ENCODE peak calls at places on chromosomes 4 and X, in four cellular contexts. G, J, U and D are unnamed samples.
A peak's percentile ranks its signal among the peaks of the same experiment; 100 is the strongest.

GRCh38 chr4:139656614-139657486 is 8.8 kb upstream of the MGST2 start:
- DNase-seq in G (peak; percentile 68), J (peak; percentile 58), U (no peak), D (peak; percentile 62)

GRCh38 chr4:168164915-168165548 is 72.7 kb downstream of the ANXA10 start:
- DNase-seq in G (no peak), J (no peak), U (no peak), D (no peak)

GRCh38 chr4:183588169-183588675 is 70.8 kb downstream of the RWDD4 start:
- DNase-seq in G (no peak), J (no peak), U (no peak), D (no peak)

GRCh38 chr4:1723131-1723801 is 1.9 kb downstream of the TACC3 start:
- DNase-seq in G (no peak), J (no peak), U (no peak), D (no peak)

GRCh38 chrX:43349363-43349762 is 306.7 kb upstream of the MAOA start:
- DNase-seq in G (no peak), J (no peak), U (no peak), D (no peak)

GRCh38 chr4:31803511-31804195 is 1083.5 kb downstream of the PCDH7 start:
- DNase-seq in G (no peak), J (no peak), U (no peak), D (no peak)

GRCh38 chrX:15143050-15143824 is 126.6 kb downstream of the ASB9 start:
- DNase-seq in G (peak; percentile 48), J (peak; percentile 54), U (no peak), D (peak; percentile 11)

GRCh38 chr4:2492970-2493369 is 24.1 kb downstream of the RNF4 start:
- DNase-seq in G (no peak), J (no peak), U (no peak), D (no peak)

GRCh38 chr4:32488690-32489089 is 1768.5 kb downstream of the PCDH7 start:
- DNase-seq in G (no peak), J (no peak), U (no peak), D (no peak)

GRCh38 chr4:17447675-17448298 is 64.1 kb downstream of the QDPR start:
- DNase-seq in G (no peak), J (no peak), U (no peak), D (no peak)

GRCh38 chr4:185730387-185730786 is 81.6 kb downstream of the SORBS2 start:
- DNase-seq in G (no peak), J (no peak), U (no peak), D (no peak)

GRCh38 chr4:40718571-40718970 is 31.2 kb upstream of the NSUN7 start:
- DNase-seq in G (no peak), J (no peak), U (no peak), D (no peak)

DNA sequence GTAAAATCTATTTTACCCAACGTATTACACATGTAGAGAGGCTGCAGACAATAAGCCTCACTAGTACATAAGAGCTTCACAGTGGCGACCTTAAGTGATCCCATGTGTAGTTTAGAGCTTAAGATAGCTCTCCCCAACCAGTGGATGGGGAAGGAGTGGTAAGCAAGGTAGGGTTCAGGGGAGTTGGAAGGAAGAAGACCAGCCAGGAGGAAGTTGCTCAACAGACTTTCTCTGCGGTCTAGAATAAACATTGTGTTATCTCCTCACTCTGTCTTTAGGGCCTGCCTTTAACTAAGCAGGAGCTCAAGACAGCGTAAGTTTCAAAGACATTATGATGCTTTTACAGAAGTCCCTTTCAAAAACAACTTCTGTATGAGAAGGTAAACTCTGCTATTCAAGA is 16.8 kb downstream of the MEPE start:
- DNase-seq in G (no peak), J (no peak), U (no peak), D (no peak)
- H3K27ac ChIP-seq in G (no peak overlapping the region), J (no peak overlapping the region), U (no peak overlapping the region), D (no peak overlapping the region)

GRCh38 chr4:39446483-39446841 is 12.3 kb downstream of the RPL9 start:
- DNase-seq in G (no peak), J (no peak), U (no peak), D (no peak)
- H3K4me3 ChIP-seq in G (peak overlapping the region; percentile 49), J (no peak overlapping the region), U (peak overlapping the region; percentile 58), D (peak overlapping the region; percentile 42)

GRCh38 chr4:54662123-54662522 is 4.4 kb downstream of the KIT start:
- DNase-seq in G (no peak), J (no peak), U (no peak), D (no peak)

GRCh38 chr4:54663181-54663580 is 5.4 kb downstream of the KIT start:
- DNase-seq in G (no peak), J (no peak), U (no peak), D (no peak)

GRCh38 chr4:54660591-54660990 is 2.8 kb downstream of the KIT start:
- DNase-seq in G (no peak), J (no peak), U (no peak), D (no peak)

GRCh38 chr4:54661156-54661555 is 3.4 kb downstream of the KIT start:
- DNase-seq in G (no peak), J (no peak), U (no peak), D (no peak)

DNA sequence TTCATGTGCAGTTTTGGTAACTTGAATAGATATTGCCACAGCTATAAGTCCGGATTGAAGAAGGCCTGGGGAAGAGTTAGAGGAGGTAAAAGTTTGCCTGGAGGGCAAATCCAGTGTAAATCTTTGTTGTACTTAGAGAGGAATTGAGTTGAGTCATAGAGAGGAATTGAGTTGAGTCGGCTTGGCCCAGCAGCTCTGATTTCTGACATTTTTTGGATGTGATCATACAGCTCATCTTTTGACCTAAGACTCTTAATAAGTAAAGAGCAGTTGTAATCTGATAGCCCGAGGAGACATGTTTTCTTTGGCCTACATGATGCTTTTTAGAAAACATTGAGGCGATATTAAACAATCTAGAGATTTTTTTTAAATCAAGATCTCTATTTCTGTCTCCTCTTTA is 3.9 kb downstream of the KIT start:
- DNase-seq in G (no peak), J (no peak), U (no peak), D (no peak)
- H3K27me3 ChIP-seq in G (peaks cover 35% of the 10 kb centered on the region), J (no peaks in the 10 kb centered on the region), U (peaks cover 25% of the 10 kb centered on the region), D (peaks cover 20% of the 10 kb centered on the region)

GRCh38 chr4:5750052-5750950 is 39.3 kb downstream of the EVC start:
- DNase-seq in G (peak; percentile 2), J (no peak), U (no peak), D (no peak)

GRCh38 chr4:5752803-5753184 is 41.8 kb downstream of the EVC start:
- DNase-seq in G (no peak), J (no peak), U (no peak), D (no peak)

GRCh38 chr4:5751918-5752802 is 41.2 kb downstream of the EVC start:
- DNase-seq in G (peak; percentile 44), J (no peak), U (no peak), D (no peak)

GRCh38 chr4:5749568-5749967 is 38.6 kb downstream of the EVC start:
- DNase-seq in G (peak; percentile 51), J (no peak), U (no peak), D (no peak)

DNA sequence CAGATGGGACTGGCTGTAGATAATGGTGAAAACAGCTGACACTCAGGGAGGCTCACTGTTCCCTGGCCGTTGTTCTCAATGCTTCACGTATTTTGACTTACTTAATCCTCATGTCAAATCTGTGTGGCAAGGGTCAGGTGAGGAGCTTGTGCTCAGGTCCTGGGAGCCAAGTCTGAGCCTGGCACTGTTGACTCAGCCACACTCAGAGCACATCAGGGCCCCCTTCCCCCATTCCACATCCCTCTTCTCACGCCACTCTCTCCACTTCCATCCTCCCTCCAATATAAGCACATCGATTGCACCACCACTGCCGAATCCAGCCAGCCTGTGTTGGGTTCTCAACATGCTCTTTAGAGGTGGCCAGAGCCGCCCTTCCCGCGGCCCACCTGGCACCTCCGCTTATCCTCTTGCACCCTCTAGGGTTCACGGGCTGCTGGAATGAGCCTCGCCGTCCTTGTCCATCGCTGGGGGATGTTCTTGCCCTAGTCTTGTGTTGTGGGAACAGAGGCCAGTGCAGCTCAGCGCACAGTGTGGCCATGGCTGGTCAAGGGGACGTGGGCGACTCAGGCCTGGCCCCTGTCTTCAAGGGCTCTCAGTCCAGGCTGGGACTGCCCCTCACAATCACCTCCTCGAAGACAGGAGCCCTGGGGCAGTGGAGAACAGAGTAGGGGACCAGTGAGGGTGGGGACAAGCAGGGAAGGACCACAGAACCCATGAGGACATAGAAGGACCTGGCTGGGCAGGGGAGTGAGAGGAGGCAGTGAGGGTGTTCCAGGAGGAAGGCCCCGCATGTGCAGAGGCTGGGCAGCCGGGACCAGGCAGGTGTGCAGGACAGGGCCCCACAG is 40.3 kb downstream of the EVC start:
- DNase-seq in G (peak; percentile 46), J (no peak), U (no peak), D (no peak)
- H3K27ac ChIP-seq in G (no peak overlapping the region), J (no peak overlapping the region), U (no peak overlapping the region), D (no peak overlapping the region)

DNA sequence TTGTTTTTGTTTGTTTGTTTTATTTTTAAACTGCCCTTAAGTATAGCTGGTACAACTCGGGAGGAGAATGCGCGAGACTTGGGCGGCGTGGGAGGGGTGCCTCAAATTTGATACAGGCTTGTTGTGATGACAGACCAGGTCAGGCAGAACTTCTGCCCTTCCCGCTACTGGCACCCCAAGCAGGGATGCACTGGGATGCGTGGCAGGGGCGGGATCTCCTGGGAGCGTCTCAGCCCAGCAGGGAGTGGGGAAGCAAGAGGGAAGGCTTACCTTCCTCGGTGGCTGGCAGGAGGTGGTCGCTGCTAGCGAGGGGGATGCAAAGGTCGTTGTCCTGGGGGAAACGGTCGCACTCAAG is 842 bp downstream of the SFRP2 start:
- DNase-seq in G (peak; percentile 57), J (no peak), U (no peak), D (no peak)
- H3K4me3 ChIP-seq in G (peak overlapping the region; percentile 26), J (no peak overlapping the region), U (peak overlapping the region; percentile 52), D (no peak overlapping the region)

GRCh38 chr4:4869731-4870483 is 10.4 kb downstream of the MSX1 start:
- DNase-seq in G (no peak), J (no peak), U (no peak), D (no peak)
- H3K27me3 ChIP-seq in G (peaks cover 100% of the 10 kb centered on the region), J (no peaks in the 10 kb centered on the region), U (peaks cover 100% of the 10 kb centered on the region), D (peaks cover 79% of the 10 kb centered on the region)